ENCODE peak calls at places on chromosomes 12 and 14, in eight cellular contexts. D, G, T, W, B, S, M and F are unnamed samples. For H3K4me1 and H3K9me2, the result is how much of the 10 kb centered on the place peaks cover.

GRCh38 chr12:57756406-57757341 is 1.8 kb downstream of the MARCHF9 start:
- DNase-seq in D (peak), G (peak), T (peak), W (no peak), B (peak), S (no peak), M (no peak), F (peak)

GRCh38 chr12:44317651-44318126 is 481.8 kb downstream of the TMEM117 start:
- DNase-seq in D (peak), G (peak), T (peak), W (peak), B (peak), S (peak), M (no peak), F (peak)

GRCh38 chr14:55571125-55571889 is 8.7 kb upstream of the KTN1 start:
- DNase-seq in D (no peak), G (no peak), T (no peak), W (no peak), B (no peak), S (no peak), M (no peak), F (no peak)

GRCh38 chr12:52524898-52525591 is 4.9 kb upstream of the KRT5 start:
- DNase-seq in D (no peak), G (no peak), T (no peak), W (no peak), B (no peak), S (no peak), M (no peak), F (no peak)

GRCh38 chr14:69827560-69827959 is 30.5 kb upstream of the SLC10A1 start:
- DNase-seq in D (no peak), G (no peak), T (no peak), W (no peak), B (no peak), S (no peak), M (no peak), F (no peak)

GRCh38 chr12:47927346-47927745 is 22.6 kb upstream of the VDR start:
- DNase-seq in D (no peak), G (no peak), T (no peak), W (no peak), B (no peak), S (no peak), M (no peak), F (no peak)

GRCh38 chr12:29782821-29783772 is 645 bp downstream of the TMTC1 start:
- DNase-seq in D (no peak), G (peak), T (peak), W (peak), B (peak), S (no peak), M (no peak), F (peak)

GRCh38 chr14:96104469-96105057 is 65.4 kb downstream of the C14orf132 start:
- DNase-seq in D (no peak), G (peak), T (peak), W (peak), B (no peak), S (no peak), M (peak), F (no peak)

GRCh38 chr12:131988054-131988796 is 38.5 kb downstream of the EP400 start:
- DNase-seq in D (no peak), G (no peak), T (no peak), W (no peak), B (no peak), S (no peak), M (no peak), F (no peak)

DNA sequence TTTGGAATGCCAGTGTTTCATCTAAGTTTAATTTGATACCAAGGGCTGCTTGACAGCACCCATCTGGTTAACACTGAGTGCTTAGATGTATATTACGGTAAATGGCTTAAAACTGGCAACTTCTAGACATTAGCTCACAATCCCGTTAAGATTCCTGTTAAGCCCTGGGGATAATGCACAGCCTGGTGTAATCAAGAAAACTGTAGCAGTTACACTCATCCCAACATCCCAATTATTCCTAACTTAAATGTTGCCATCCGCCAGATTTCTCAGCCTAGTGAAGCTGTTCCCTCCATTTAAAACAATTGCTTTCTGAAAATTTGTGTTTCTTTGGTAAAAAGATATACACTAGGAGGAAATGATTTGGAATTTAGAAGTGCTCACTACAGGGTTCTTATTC is 30.0 kb downstream of the PPFIBP1 start:
- DNase-seq in D (no peak), G (no peak), T (no peak), W (no peak), B (no peak), S (no peak), M (no peak), F (no peak)
- H3K4me1 ChIP-seq in D (under half), G (under half), T (under half), W (half or more), B (under half), S (half or more), M (under half), F (under half)

GRCh38 chr12:87923361-87923760 is 105.8 kb downstream of the C12orf50 start:
- DNase-seq in D (no peak), G (no peak), T (no peak), W (no peak), B (no peak), S (no peak), M (no peak), F (no peak)
- H3K9me2 ChIP-seq in D (under half), G (under half), T (under half), W (under half), B (under half), S (under half), M (under half), F (under half)

GRCh38 chr12:64680235-64680634 is 69.9 kb downstream of the RASSF3 start:
- DNase-seq in D (no peak), G (no peak), T (no peak), W (no peak), B (no peak), S (no peak), M (peak), F (no peak)

GRCh38 chr12:64681200-64682052 is 71.1 kb downstream of the RASSF3 start:
- DNase-seq in D (no peak), G (no peak), T (no peak), W (no peak), B (no peak), S (no peak), M (no peak), F (no peak)

GRCh38 chr12:64685605-64686004 is 73.6 kb downstream of the GNS start:
- DNase-seq in D (no peak), G (no peak), T (no peak), W (no peak), B (no peak), S (no peak), M (no peak), F (no peak)

GRCh38 chr12:64685076-64685475 is 74.1 kb downstream of the GNS start:
- DNase-seq in D (no peak), G (no peak), T (no peak), W (no peak), B (no peak), S (no peak), M (no peak), F (no peak)

GRCh38 chr12:64682572-64683277 is 72.4 kb downstream of the RASSF3 start:
- DNase-seq in D (no peak), G (no peak), T (peak), W (peak), B (peak), S (no peak), M (no peak), F (peak)
- H3K4me1 ChIP-seq in D (under half), G (under half), T (under half), W (under half), B (under half), S (under half), M (under half), F (under half)

DNA sequence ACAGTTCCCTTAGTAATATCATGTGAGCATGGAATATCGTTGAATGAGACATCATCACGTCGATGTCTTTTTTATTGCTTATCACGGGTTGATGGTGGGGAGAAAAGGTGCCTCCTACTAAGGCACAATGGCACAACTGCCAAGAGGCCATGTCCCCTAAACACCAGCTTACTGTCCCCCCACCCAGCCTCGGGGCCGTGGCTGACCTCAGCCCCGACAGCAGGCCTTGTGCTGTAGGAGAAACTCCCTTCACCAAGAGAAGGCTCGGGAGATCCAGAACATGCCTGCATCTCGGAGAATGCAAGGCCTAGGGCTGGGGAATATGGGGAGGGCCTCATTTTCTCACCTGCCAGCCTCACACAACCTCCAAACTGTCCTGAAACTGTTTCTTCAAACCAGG is 22.8 kb downstream of the ZFP36L1 start:
- DNase-seq in D (no peak), G (no peak), T (no peak), W (no peak), B (no peak), S (no peak), M (no peak), F (no peak)
- H3K9me2 ChIP-seq in D (under half), G (under half), T (under half), W (under half), B (under half), S (under half), M (under half), F (under half)

GRCh38 chr12:64658892-64659481 is 48.7 kb downstream of the RASSF3 start:
- DNase-seq in D (no peak), G (no peak), T (no peak), W (no peak), B (no peak), S (no peak), M (no peak), F (no peak)
- H3K4me1 ChIP-seq in D (under half), G (under half), T (under half), W (under half), B (under half), S (under half), M (under half), F (under half)

DNA sequence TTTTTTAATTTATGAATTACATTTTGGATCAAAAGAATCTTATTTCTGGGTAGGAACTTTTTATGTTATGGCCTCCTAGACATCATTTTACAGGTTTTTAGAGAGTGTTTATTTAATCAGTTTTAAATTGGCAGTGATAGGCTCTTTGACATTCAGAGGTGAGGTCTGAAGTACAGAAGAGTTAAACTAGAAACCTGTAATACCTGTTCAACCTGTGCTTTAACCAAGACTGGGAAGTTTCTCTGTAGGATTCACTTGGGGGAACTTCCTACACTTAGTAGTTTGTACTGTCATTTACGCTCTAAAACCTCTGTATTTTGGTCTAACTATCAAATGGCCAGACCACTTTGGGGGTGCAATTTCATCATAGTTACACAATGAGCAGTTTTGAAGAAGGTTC is 35.9 kb downstream of the PLEKHA5 start:
- DNase-seq in D (no peak), G (no peak), T (peak), W (no peak), B (no peak), S (no peak), M (no peak), F (peak)
- H3K9me2 ChIP-seq in D (under half), G (under half), T (under half), W (under half), B (under half), S (under half), M (under half), F (under half)

DNA sequence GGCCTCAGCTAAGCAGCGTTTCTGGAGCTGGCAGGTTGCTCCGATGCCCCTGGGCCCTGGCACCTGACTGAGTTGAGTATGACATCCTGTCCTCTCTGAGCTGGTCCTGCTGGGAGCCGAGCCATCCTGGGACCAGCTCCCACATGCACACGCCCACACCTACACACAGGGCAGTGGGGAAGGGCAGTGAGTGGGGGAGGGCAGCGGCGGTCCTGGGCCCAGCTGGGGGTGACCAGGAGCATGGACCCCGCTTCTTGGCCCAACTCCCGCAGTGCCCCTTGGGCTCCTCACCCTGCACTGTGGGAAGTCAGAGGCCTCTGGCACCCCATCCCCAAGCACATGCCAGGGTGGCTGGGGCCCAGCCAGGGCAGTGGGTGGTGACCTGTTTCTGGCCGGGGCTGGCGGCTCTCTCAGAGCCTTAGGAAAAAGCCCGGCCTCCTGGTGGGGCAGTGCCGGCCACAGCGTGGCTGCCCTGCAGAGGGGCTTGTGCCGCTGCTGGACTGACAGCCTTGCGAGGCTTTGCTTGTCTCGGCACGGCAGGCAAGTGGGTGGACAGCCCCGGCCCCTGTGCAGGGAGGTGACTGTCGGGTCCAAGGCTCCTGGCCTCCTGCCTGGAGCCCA is 5.9 kb upstream of the CRIP2 start:
- DNase-seq in D (no peak), G (no peak), T (no peak), W (no peak), B (no peak), S (no peak), M (peak), F (no peak)
- H3K4me1 ChIP-seq in D (under half), G (under half), T (under half), W (under half), B (half or more), S (under half), M (half or more), F (under half)